ENCODE peak calls at places on chromosomes 3 and 15, in six cellular contexts. One of them, this sample, is unnamed.
A peak's percentile ranks its signal among the peaks of the same experiment; 100 is the strongest.

GRCh38 chr3:173920386-173920785 is 522.8 kb downstream of the NLGN1 start:
- DNase-seq in ovary: no peak
- DNase-seq in transverse colon: no peak
- DNase-seq in A549: no peak
- DNase-seq in sigmoid colon: no peak
- DNase-seq in HepG2: no peak
- DNase-seq in this sample: no peak

GRCh38 chr3:126480251-126480650 is 4.6 kb upstream of the ZXDC start:
- DNase-seq in HepG2: no peak
- DNase-seq in transverse colon: no peak
- DNase-seq in A549: no peak
- DNase-seq in ovary: no peak
- DNase-seq in sigmoid colon: no peak
- DNase-seq in this sample: no peak

GRCh38 chr3:182889948-182890629 is 90.2 kb downstream of the DCUN1D1 start:
- DNase-seq in ovary: no peak
- DNase-seq in transverse colon: no peak
- DNase-seq in sigmoid colon: no peak
- DNase-seq in A549: no peak
- DNase-seq in HepG2: no peak
- DNase-seq in this sample: peak; percentile 45

GRCh38 chr3:120567370-120568197 is 28.6 kb upstream of the NDUFB4 start:
- DNase-seq in sigmoid colon: peak; percentile 73
- DNase-seq in transverse colon: no peak
- DNase-seq in HepG2: peak; percentile 11
- DNase-seq in A549: no peak
- DNase-seq in ovary: peak; percentile 40
- DNase-seq in this sample: no peak

GRCh38 chr3:151268267-151269235 is 9.8 kb downstream of the P2RY14 start:
- DNase-seq in HepG2: no peak
- DNase-seq in ovary: no peak
- DNase-seq in transverse colon: peak; percentile 23
- DNase-seq in sigmoid colon: no peak
- DNase-seq in A549: no peak
- DNase-seq in this sample: no peak

GRCh38 chr3:190673157-190673556 is 159.3 kb downstream of the IL1RAP start:
- DNase-seq in A549: no peak
- DNase-seq in ovary: no peak
- DNase-seq in transverse colon: no peak
- DNase-seq in HepG2: no peak
- DNase-seq in sigmoid colon: no peak
- DNase-seq in this sample: no peak

GRCh38 chr15:31266712-31267111 is 59.9 kb upstream of the KLF13 start:
- DNase-seq in A549: no peak
- DNase-seq in HepG2: no peak
- DNase-seq in sigmoid colon: peak; percentile 53
- DNase-seq in ovary: no peak
- DNase-seq in transverse colon: peak; percentile 42
- DNase-seq in this sample: no peak

GRCh38 chr3:81868597-81868996 is 107.2 kb upstream of the GBE1 start:
- DNase-seq in A549: no peak
- DNase-seq in ovary: no peak
- DNase-seq in sigmoid colon: no peak
- DNase-seq in HepG2: no peak
- DNase-seq in transverse colon: no peak
- DNase-seq in this sample: no peak

GRCh38 chr3:185527364-185527763 is 25.0 kb downstream of the LIPH start:
- DNase-seq in ovary: no peak
- DNase-seq in transverse colon: no peak
- DNase-seq in sigmoid colon: no peak
- DNase-seq in A549: no peak
- DNase-seq in HepG2: peak; percentile 52
- DNase-seq in this sample: no peak

GRCh38 chr15:48102167-48102566 is 18.6 kb upstream of the SLC24A5 start:
- DNase-seq in A549: no peak
- DNase-seq in transverse colon: no peak
- DNase-seq in HepG2: no peak
- DNase-seq in sigmoid colon: no peak
- DNase-seq in ovary: no peak
- DNase-seq in this sample: no peak

GRCh38 chr3:105691053-105691452 is 177.8 kb downstream of the CBLB start:
- DNase-seq in A549: no peak
- DNase-seq in sigmoid colon: no peak
- DNase-seq in transverse colon: no peak
- DNase-seq in HepG2: no peak
- DNase-seq in ovary: no peak
- DNase-seq in this sample: no peak

GRCh38 chr3:128487813-128488635 is 5.0 kb downstream of the GATA2 start:
- DNase-seq in sigmoid colon: peak; percentile 86
- DNase-seq in transverse colon: peak; percentile 60
- DNase-seq in HepG2: peak; percentile 89
- DNase-seq in A549: peak; percentile 89
- DNase-seq in ovary: peak; percentile 75
- DNase-seq in this sample: peak; percentile 94

GRCh38 chr3:155548194-155548593 is 196.7 kb downstream of the PLCH1 start:
- DNase-seq in sigmoid colon: no peak
- DNase-seq in ovary: no peak
- DNase-seq in HepG2: no peak
- DNase-seq in A549: no peak
- DNase-seq in transverse colon: no peak
- DNase-seq in this sample: no peak

GRCh38 chr15:79914728-79915127 is 17.9 kb upstream of the MTHFS start:
- DNase-seq in ovary: no peak
- DNase-seq in HepG2: no peak
- DNase-seq in A549: no peak
- DNase-seq in transverse colon: no peak
- DNase-seq in sigmoid colon: no peak
- DNase-seq in this sample: no peak
- H3K9me3 ChIP-seq in ovary: no peaks in the 10 kb centered on the region
- H3K9me3 ChIP-seq in HepG2: peaks cover 32% of the 10 kb centered on the region
- H3K9me3 ChIP-seq in A549: peaks cover 62% of the 10 kb centered on the region
- H3K9me3 ChIP-seq in transverse colon: peaks cover 59% of the 10 kb centered on the region
- H3K9me3 ChIP-seq in sigmoid colon: peaks cover 19% of the 10 kb centered on the region
- H3K9me3 ChIP-seq in this sample: peaks cover 56% of the 10 kb centered on the region

GRCh38 chr15:85691350-85692240 is 103.1 kb downstream of the KLHL25 start:
- DNase-seq in ovary: no peak
- DNase-seq in transverse colon: peak; percentile 63
- DNase-seq in A549: no peak
- DNase-seq in sigmoid colon: no peak
- DNase-seq in HepG2: no peak
- DNase-seq in this sample: no peak

GRCh38 chr15:85692873-85693272 is 101.9 kb downstream of the KLHL25 start:
- DNase-seq in A549: no peak
- DNase-seq in sigmoid colon: no peak
- DNase-seq in ovary: no peak
- DNase-seq in transverse colon: peak; percentile 51
- DNase-seq in HepG2: no peak
- DNase-seq in this sample: no peak

GRCh38 chr15:85689729-85690128 is 105.0 kb downstream of the KLHL25 start:
- DNase-seq in sigmoid colon: no peak
- DNase-seq in transverse colon: peak; percentile 56
- DNase-seq in A549: no peak
- DNase-seq in HepG2: no peak
- DNase-seq in ovary: peak; percentile 64
- DNase-seq in this sample: peak; percentile 44

GRCh38 chr15:85688703-85689102 is 106.0 kb downstream of the KLHL25 start:
- DNase-seq in ovary: no peak
- DNase-seq in A549: no peak
- DNase-seq in sigmoid colon: no peak
- DNase-seq in transverse colon: no peak
- DNase-seq in HepG2: no peak
- DNase-seq in this sample: no peak

DNA sequence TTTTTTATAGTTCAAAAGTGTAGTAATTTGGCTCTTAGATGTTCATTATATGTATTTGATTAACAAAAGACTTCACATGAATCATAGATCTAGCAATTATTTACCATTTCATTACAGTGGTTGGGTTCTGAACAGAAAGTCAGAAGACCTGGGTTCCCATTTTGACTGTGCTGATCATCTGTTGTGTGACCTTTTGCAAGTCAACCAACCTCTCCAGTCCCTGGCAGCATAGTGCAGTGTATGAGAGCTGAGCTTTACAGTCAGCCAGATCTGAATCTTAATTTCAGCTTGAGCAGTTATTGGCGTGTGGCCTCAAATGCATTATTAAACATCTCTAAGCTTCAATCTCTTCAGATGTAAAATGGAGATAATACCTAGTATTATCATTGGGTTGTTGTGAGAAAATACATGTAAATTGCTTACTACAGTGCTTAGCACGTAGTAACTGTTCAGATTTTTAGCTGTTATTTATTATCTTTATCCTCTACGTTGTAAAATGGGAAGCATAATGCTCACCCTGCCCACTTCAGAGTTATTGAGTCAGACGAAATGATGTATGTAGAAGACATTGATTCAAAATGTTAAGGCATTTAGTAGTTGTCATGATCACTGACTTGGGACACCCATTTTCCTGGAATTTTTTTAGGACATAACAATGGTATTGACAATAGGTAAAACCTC is 104.0 kb downstream of the KLHL25 start:
- DNase-seq in ovary: no peak
- DNase-seq in HepG2: no peak
- DNase-seq in sigmoid colon: no peak
- DNase-seq in transverse colon: no peak
- DNase-seq in A549: no peak
- DNase-seq in this sample: no peak
- TF ChIP-seq CTCF in ovary: no peak
- TF ChIP-seq CTCF in HepG2: no peak
- TF ChIP-seq CTCF in sigmoid colon: no peak
- TF ChIP-seq CTCF in transverse colon: no peak
- TF ChIP-seq CTCF in A549: no peak
- TF ChIP-seq CTCF in this sample: no peak

DNA sequence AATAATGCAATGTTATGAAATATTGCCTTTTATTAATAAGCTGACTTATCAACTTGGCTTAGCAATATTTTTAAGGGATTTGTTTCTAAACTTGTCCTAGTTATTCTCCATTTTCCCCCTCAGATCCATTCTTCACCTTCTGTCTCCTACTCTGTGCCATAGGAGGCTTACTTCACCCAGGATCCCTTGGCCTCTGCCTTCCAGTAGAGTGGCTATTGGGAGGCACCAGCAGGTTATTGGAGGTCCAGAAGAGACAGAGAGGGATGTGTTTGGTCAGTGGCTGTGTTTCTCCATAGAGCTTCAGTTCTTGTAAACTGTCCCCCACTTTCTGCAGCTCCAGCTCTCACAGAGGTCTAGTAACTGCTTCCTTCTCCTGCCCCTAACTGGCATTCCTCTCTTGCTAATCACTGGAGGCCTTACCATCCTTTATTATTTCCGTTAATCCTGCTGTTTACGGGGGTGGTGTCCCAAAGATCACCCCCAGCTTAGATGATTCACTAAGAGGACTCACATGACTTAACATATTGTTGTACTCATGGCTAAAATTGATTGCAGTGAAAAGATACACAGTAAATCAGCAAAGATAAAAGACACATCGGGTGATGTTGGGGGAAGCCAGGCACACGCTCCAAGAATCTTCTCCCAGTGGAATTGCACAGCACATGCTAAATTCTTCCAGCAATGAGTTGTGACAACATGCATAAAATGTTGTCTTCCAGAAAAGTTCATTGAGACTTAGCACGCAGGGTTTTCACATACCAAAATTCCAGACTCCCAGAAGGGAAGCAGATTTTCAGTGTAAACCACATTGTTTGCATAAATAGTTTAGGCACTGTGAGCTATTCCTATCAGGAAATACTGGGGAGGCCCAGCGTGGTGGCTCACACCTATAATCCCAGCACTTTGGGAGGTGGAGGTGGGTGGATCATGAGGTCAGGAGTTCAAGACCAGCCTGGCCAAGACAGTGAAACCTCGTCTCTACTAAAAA is 67.5 kb downstream of the RPL22L1 start:
- DNase-seq in sigmoid colon: peak; percentile 82
- DNase-seq in ovary: no peak
- DNase-seq in HepG2: no peak
- DNase-seq in transverse colon: no peak
- DNase-seq in A549: no peak
- DNase-seq in this sample: no peak
- TF ChIP-seq EP300 in sigmoid colon: no peak
- TF ChIP-seq EP300 in ovary: no peak
- TF ChIP-seq EP300 in HepG2: no peak
- TF ChIP-seq EP300 in transverse colon: no peak
- TF ChIP-seq EP300 in A549: no peak
- TF ChIP-seq EP300 in this sample: no peak

GRCh38 chr15:25236143-25236860 is 202.5 kb downstream of the UBE3A start:
- DNase-seq in HepG2: no peak
- DNase-seq in ovary: no peak
- DNase-seq in transverse colon: no peak
- DNase-seq in A549: no peak
- DNase-seq in sigmoid colon: peak; percentile 30
- DNase-seq in this sample: no peak

GRCh38 chr15:25238126-25238525 is 200.7 kb downstream of the UBE3A start:
- DNase-seq in sigmoid colon: peak; percentile 57
- DNase-seq in A549: no peak
- DNase-seq in ovary: no peak
- DNase-seq in transverse colon: no peak
- DNase-seq in HepG2: no peak
- DNase-seq in this sample: no peak

GRCh38 chr15:25235391-25235790 is 203.4 kb downstream of the UBE3A start:
- DNase-seq in HepG2: no peak
- DNase-seq in ovary: no peak
- DNase-seq in sigmoid colon: no peak
- DNase-seq in A549: no peak
- DNase-seq in transverse colon: no peak
- DNase-seq in this sample: no peak

GRCh38 chr15:25237291-25237978 is 201.4 kb downstream of the UBE3A start:
- DNase-seq in HepG2: no peak
- DNase-seq in A549: no peak
- DNase-seq in transverse colon: no peak
- DNase-seq in ovary: no peak
- DNase-seq in sigmoid colon: peak; percentile 48
- DNase-seq in this sample: no peak

DNA sequence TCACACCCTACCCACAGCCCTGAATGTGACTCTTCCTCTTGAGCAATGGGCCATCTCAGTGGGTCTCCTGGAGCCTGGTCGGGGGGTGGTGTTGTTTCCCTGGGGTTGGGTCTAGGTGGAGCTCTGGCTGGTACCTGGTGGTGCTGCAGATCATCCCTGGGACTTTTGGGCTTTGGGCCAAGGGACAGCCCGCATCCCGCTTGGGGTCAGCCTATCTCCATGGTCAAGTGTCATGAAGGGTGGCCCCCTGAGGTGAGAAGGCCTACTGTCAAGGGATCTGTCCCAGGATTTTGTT is 202.0 kb downstream of the UBE3A start:
- DNase-seq in HepG2: no peak
- DNase-seq in sigmoid colon: peak; percentile 58
- DNase-seq in ovary: no peak
- DNase-seq in transverse colon: no peak
- DNase-seq in A549: no peak
- DNase-seq in this sample: no peak
- H3K9me3 ChIP-seq in HepG2: peaks cover 100% of the 10 kb centered on the region
- H3K9me3 ChIP-seq in sigmoid colon: peaks cover 4% of the 10 kb centered on the region
- H3K9me3 ChIP-seq in ovary: no peaks in the 10 kb centered on the region
- H3K9me3 ChIP-seq in transverse colon: peaks cover 6% of the 10 kb centered on the region
- H3K9me3 ChIP-seq in A549: no peaks in the 10 kb centered on the region
- H3K9me3 ChIP-seq in this sample: no peaks in the 10 kb centered on the region

DNA sequence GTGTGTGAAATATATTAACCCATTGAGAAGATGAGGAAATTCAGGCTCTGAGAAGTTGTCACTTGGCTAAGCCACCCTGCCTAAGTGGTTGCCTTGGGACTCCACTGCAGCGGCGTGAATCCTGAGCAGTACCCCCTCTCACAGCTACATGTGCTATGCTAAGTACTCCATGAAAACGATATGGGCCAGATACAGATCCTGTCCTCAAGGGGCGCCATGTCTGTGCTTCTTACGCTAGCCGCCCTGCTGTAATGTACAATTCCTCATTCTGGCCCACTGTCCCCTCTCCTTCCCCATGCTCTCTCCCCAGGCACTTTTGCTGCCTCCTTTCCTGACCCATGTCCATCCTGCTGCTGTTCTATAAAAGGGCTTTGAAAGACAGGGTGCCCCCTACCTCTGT is 140.3 kb downstream of the FEZF2 start:
- DNase-seq in sigmoid colon: no peak
- DNase-seq in ovary: no peak
- DNase-seq in HepG2: no peak
- DNase-seq in transverse colon: no peak
- DNase-seq in A549: no peak
- DNase-seq in this sample: no peak
- TF ChIP-seq CTCF in sigmoid colon: no peak
- TF ChIP-seq CTCF in ovary: no peak
- TF ChIP-seq CTCF in HepG2: no peak
- TF ChIP-seq CTCF in transverse colon: no peak
- TF ChIP-seq CTCF in A549: no peak
- TF ChIP-seq CTCF in this sample: no peak